ENCODE peak calls at places on chromosomes 13 and 19, in nine cellular contexts. N, C, J, F, A, K, T, R and D are unnamed samples.

GRCh38 chr13:58056411-58056810 is 424.9 kb downstream of the PCDH17 start:
- DNase-seq in R (no peak), N (no peak), A (no peak), J (no peak), K (no peak), T (no peak), F (no peak), C (no peak), D (no peak)

GRCh38 chr19:13262450-13262849 is 112.2 kb downstream of the IER2 start:
- DNase-seq in R (peak), A (peak), F (no peak), K (no peak), C (no peak), T (no peak), J (peak), N (peak), D (peak)

GRCh38 chr13:76741624-76742023 is 144.6 kb downstream of the KCTD12 start:
- DNase-seq in J (no peak), C (no peak), K (no peak), F (no peak), A (no peak), T (no peak), R (peak), N (no peak), D (peak)

GRCh38 chr13:76019421-76020044 is 383.4 kb downstream of the LMO7 start:
- DNase-seq in F (no peak), C (no peak), J (no peak), K (no peak), A (no peak), N (peak), R (no peak), T (peak), D (peak)

GRCh38 chr19:46442808-46443450 is 14.2 kb upstream of the PNMA8C start:
- DNase-seq in N (peak), C (no peak), A (peak), T (no peak), K (no peak), F (peak), R (peak), J (no peak), D (peak)

GRCh38 chr19:17602872-17603552 is 47.6 kb downstream of the COLGALT1 start:
- DNase-seq in N (no peak), R (no peak), T (no peak), K (no peak), C (no peak), A (no peak), F (no peak), J (no peak), D (no peak)

GRCh38 chr13:98775844-98776598 is 23.5 kb upstream of the SLC15A1 start:
- DNase-seq in A (peak), R (peak), T (peak), F (no peak), C (no peak), K (no peak), N (peak), J (no peak), D (peak)

GRCh38 chr13:85728831-85729230 is 70.4 kb downstream of the SLITRK6 start:
- DNase-seq in F (no peak), C (no peak), N (peak), K (no peak), A (no peak), J (no peak), R (peak), T (no peak), D (no peak)

GRCh38 chr13:44169018-44169909 is 204.4 kb upstream of the SERP2 start:
- DNase-seq in J (no peak), A (no peak), F (no peak), C (no peak), K (no peak), R (peak), N (peak), T (no peak), D (no peak)

GRCh38 chr19:3506384-3507340 is 551 bp downstream of the FZR1 start:
- DNase-seq in K (no peak), R (peak), J (peak), C (peak), N (no peak), T (peak), A (peak), F (no peak), D (no peak)

GRCh38 chr19:39177736-39178135 is 19.0 kb upstream of the NCCRP1 start:
- DNase-seq in T (no peak), C (no peak), K (no peak), J (no peak), R (no peak), A (no peak), N (no peak), F (no peak), D (no peak)

GRCh38 chr19:4014541-4015491 is 7.3 kb downstream of the PIAS4 start:
- DNase-seq in N (no peak), T (peak), F (no peak), J (no peak), R (no peak), A (no peak), C (peak), K (no peak), D (no peak)

GRCh38 chr19:15998166-15998565 is 49.4 kb downstream of the OR10H4 start:
- DNase-seq in J (no peak), T (no peak), A (no peak), N (no peak), R (no peak), F (no peak), K (no peak), C (no peak), D (no peak)

GRCh38 chr19:38899447-38900219 is at the start of the genes NFKBIB and SIRT2:
- DNase-seq in T (peak), J (peak), A (peak), R (peak), C (peak), K (peak), F (peak), N (peak), D (peak)

GRCh38 chr13:43579321-43579720 is 207.5 kb downstream of the ENOX1 start:
- DNase-seq in N (no peak), R (no peak), A (no peak), K (no peak), F (no peak), C (no peak), T (no peak), J (no peak), D (no peak)

GRCh38 chr13:100330662-100331061 is 241.8 kb downstream of the PCCA start:
- DNase-seq in K (no peak), R (peak), J (no peak), C (no peak), A (no peak), N (peak), F (no peak), T (no peak), D (no peak)

GRCh38 chr19:9009935-9010651 is at the start of gene MUC16:
- DNase-seq in A (peak), N (no peak), J (peak), C (no peak), T (no peak), R (no peak), K (no peak), F (no peak), D (no peak)

GRCh38 chr19:43582495-43582894 is 6.9 kb downstream of the PINLYP start:
- DNase-seq in T (no peak), C (no peak), K (no peak), A (no peak), F (no peak), R (no peak), N (no peak), J (no peak), D (no peak)
- TF ChIP-seq CTCF in T (no peak), C (no peak), K (no peak), A (no peak), F (no peak), R (no peak), N (no peak), J (no peak), D (no peak)

GRCh38 chr19:45395524-45396388 is 9.1 kb downstream of the PPP1R13L start:
- DNase-seq in R (no peak), N (no peak), K (no peak), C (no peak), F (no peak), T (no peak), J (no peak), A (no peak), D (no peak)
- TF ChIP-seq CTCF in R (no peak), N (no peak), K (no peak), C (no peak), F (no peak), T (no peak), J (no peak), A (no peak), D (no peak)

GRCh38 chr13:89214115-89214514 is 1542.9 kb downstream of the SLITRK5 start:
- DNase-seq in N (no peak), T (no peak), K (no peak), J (no peak), A (no peak), C (no peak), F (no peak), R (no peak), D (no peak)
- TF ChIP-seq CTCF in N (no peak), T (no peak), K (no peak), J (no peak), A (no peak), C (no peak), F (no peak), R (no peak), D (no peak)

GRCh38 chr19:1272423-1273262 is 2.7 kb upstream of the FAM174C start:
- DNase-seq in R (peak), T (no peak), A (no peak), N (no peak), F (no peak), J (no peak), K (no peak), C (no peak), D (no peak)
- TF ChIP-seq CTCF in R (no peak), T (no peak), A (no peak), N (no peak), F (no peak), J (no peak), K (no peak), C (no peak), D (no peak)

DNA sequence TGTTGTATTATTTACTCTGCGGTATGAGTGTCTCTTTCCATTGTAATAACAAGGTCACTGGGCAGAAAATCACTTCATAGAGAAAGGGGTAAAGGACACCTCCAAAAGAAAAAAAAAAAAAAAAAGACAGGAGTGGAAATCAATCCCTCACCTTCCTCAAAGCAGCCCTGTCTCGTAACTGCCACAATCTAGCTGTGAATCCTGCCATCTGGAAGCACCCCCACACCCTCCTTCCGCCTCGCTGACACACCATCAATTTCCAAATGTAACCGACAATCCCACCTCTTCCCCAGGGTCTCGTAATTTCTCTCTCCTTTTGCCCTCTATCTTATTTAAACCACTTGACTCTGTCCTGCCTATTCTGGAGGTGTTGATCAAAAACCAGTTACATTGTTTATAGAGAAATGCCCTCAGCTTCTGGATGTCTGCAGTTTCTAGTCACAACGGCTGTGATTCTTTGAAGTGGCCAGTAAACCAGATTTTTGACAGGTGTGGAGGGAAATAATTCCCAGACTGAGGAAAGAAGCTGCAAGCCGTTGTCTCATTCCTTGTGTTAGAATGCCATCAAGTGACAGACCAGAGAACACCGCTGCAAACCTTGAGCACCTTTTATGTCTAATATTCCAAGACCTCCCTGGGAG is 9.1 kb upstream of the POP4 start:
- DNase-seq in F (no peak), R (peak), J (no peak), K (no peak), T (no peak), A (no peak), C (no peak), N (peak), D (peak)
- TF ChIP-seq CTCF in F (no peak), R (peak), J (no peak), K (no peak), T (no peak), A (peak), C (no peak), N (peak), D (peak)

DNA sequence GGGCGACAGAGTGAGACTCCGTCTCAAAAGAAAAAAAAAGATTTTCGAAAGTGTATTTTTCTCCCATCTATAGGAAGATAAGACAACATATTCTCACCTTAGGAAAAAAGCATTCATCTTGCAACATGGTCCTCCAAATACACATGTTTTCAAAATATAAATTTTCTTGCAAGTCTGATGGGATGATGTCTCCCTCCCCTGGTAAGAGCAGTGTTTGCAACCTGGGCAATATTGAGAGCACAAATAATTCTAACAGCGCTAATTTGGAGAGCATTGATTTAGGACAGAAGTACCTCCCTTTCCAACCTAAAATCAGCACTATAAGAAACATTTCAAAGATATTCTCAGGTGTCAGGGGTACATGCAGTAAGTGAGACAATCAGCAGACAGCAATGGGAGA is 61.0 kb upstream of the SHISA2 start:
- DNase-seq in C (no peak), F (no peak), T (no peak), K (no peak), J (no peak), N (no peak), R (peak), A (peak), D (no peak)
- TF ChIP-seq CTCF in C (no peak), F (no peak), T (no peak), K (no peak), J (no peak), N (peak), R (no peak), A (peak), D (peak)

GRCh38 chr13:67229438-67230242 is 496 bp downstream of the PCDH9 start:
- DNase-seq in J (peak), K (no peak), F (no peak), T (no peak), R (no peak), A (no peak), C (no peak), N (no peak), D (no peak)
- TF ChIP-seq CTCF in J (no peak), K (no peak), F (no peak), T (no peak), R (no peak), A (no peak), C (no peak), N (no peak), D (no peak)

GRCh38 chr13:54733639-54734038 is 1705.0 kb downstream of the OLFM4 start:
- DNase-seq in N (no peak), K (no peak), A (no peak), J (no peak), F (no peak), R (no peak), C (no peak), T (no peak), D (no peak)
- TF ChIP-seq CTCF in N (no peak), K (no peak), A (no peak), J (no peak), F (no peak), R (no peak), C (no peak), T (no peak), D (no peak)